ENCODE peak calls at places on chromosomes 1 and 21, in five cellular contexts. I is mammary epithelial cell, V is colonic mucosa, O is fibroblast of mammary gland, Z is IMR-90. E is an unnamed sample.
A peak's percentile ranks its signal among the peaks of the same experiment; 100 is the strongest.

GRCh38 chr1:203439086-203439620 is 36.5 kb upstream of the PRELP start:
- DNase-seq in O (no peak), I (no peak), V (no peak), Z (no peak), E (no peak)

GRCh38 chr1:53025034-53025777 is 36.8 kb upstream of the PODN start:
- DNase-seq in O (peak; percentile 90), Z (peak; percentile 87), V (peak; percentile 33), I (no peak), E (peak; percentile 70)

GRCh38 chr21:34222031-34222335 is 141.8 kb upstream of the KCNE2 start:
- DNase-seq in O (no peak), V (no peak), I (no peak), Z (no peak), E (no peak)

GRCh38 chr1:15618685-15619525 is 1.6 kb downstream of the DDI2 start:
- DNase-seq in O (peak; percentile 86), Z (peak; percentile 79), I (peak; percentile 34), V (peak; percentile 23), E (no peak)

GRCh38 chr1:85448358-85448757 is 16.6 kb downstream of the DDAH1 start:
- DNase-seq in V (no peak), Z (peak; percentile 66), I (no peak), O (peak; percentile 90), E (no peak)

GRCh38 chr1:221335161-221336101 is 406.5 kb downstream of the DUSP10 start:
- DNase-seq in I (peak; percentile 50), Z (peak; percentile 69), O (peak; percentile 96), V (no peak), E (no peak)

GRCh38 chr21:37532868-37533780 is 166.6 kb downstream of the DYRK1A start:
- DNase-seq in O (peak; percentile 59), V (no peak), I (peak; percentile 96), Z (peak; percentile 61), E (no peak)

GRCh38 chr1:228542981-228543380 is 55.8 kb downstream of the RNF187 start:
- DNase-seq in I (no peak), V (no peak), Z (no peak), O (no peak), E (no peak)

GRCh38 chr1:210917560-210918214 is 216.3 kb downstream of the KCNH1 start:
- DNase-seq in I (no peak), O (no peak), Z (no peak), V (no peak), E (no peak)

GRCh38 chr21:37459575-37459974 is 93.0 kb downstream of the DYRK1A start:
- DNase-seq in V (no peak), Z (peak; percentile 69), O (peak; percentile 69), I (no peak), E (no peak)

GRCh38 chr1:65011983-65012382 is 45.6 kb upstream of the JAK1 start:
- DNase-seq in V (no peak), I (no peak), Z (no peak), O (no peak), E (no peak)

GRCh38 chr1:56202186-56202585 is 377.2 kb downstream of the PLPP3 start:
- DNase-seq in Z (no peak), V (no peak), I (peak; percentile 68), O (peak; percentile 53), E (no peak)

GRCh38 chr21:29240136-29240535 is 58.6 kb upstream of the BACH1 start:
- DNase-seq in Z (no peak), O (no peak), V (no peak), I (no peak), E (no peak)

GRCh38 chr1:235746245-235746644 is 96.7 kb upstream of the GNG4 start:
- DNase-seq in V (no peak), Z (no peak), I (no peak), O (no peak), E (no peak)

GRCh38 chr1:27402349-27402754 is 9.9 kb downstream of the GPR3 start:
- DNase-seq in I (peak; percentile 54), V (peak; percentile 83), Z (peak; percentile 55), O (peak; percentile 63), E (peak; percentile 82)

DNA sequence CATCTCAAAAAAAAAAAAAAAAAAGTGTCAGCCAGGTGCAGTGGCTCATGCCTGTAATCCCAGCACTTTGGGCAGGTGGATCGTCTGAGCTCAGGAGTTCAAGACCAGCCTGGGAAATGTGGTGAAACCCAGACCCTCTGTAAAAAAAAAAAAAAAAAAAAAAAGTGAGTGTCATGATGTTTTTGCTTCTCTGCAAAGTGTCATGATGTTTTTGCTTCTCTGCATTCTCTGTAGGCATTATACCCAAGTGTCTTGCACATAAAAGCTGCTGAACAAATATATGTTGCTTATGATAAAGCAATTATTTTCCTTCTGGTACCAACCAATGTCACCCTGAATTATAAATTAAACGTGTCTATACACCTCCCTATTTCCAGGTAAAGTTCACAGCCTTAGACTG is 1.7 kb downstream of the ACBD6 start:
- DNase-seq in V (no peak), Z (no peak), O (no peak), I (no peak), E (no peak)
- H3K4me3 ChIP-seq in V (no peak overlapping the region), Z (peak overlapping the region; percentile 24), O (no peak overlapping the region), I (peak overlapping the region; percentile 67), E (no peak overlapping the region)

GRCh38 chr1:41891403-41891896 is 27.3 kb downstream of the HIVEP3 start:
- DNase-seq in I (peak; percentile 55), Z (peak; percentile 54), V (peak; percentile 36), O (no peak), E (no peak)
- TF ChIP-seq CTCF in I (peak; percentile 18), Z (peak; percentile 16), V (no peak), O (no peak), E (no peak)

DNA sequence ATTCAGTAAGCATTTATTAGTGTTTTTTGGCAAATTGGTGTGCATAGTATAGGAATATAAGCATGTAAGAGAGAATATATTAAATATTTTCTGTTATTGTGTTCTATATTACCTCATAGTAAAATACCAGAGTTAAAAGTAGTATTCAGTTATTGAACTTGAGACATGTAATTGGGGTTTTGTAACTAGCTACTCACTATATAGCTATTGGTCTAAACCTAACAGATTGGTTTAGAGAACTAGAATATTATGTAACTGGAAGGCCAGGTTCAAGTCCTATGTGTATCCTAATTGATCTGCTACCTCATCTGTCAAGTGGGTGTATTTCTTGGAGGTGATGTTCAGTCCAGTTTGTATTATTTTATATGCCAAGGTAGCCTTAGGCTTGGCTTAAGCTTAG is 26.3 kb downstream of the CLIC4 start:
- DNase-seq in V (no peak), I (no peak), Z (no peak), O (no peak), E (no peak)
- H3K4me3 ChIP-seq in V (no peak overlapping the region), I (no peak overlapping the region), Z (no peak overlapping the region), O (no peak overlapping the region), E (no peak overlapping the region)

DNA sequence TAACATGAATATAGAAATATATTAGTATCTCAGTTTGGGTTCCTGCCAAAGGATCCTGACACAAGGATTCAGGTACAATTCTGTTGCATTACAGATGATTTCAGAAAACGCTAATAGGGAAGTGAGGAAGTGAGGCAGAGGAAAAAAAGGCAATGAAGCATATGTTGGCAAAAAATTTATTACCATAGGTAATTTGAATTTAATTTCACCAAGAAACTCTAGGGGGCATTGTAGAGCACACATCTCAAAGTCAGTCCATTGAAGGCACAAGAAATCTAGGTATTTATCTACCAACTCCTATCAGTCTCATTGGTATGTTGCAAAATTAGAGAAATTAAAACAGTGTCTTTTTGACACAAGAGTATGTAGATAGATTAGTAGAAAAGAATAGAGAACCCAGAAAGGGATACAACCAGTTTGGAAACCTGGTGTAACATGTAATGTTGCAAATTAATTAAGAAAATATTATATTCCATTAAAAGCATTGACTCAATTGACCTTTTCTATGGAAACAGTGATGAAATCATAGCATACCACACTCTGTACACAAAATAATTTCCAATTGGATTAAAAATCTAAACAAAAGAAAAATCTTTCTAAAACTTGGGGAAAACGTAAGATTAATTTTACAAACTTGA is 104.9 kb upstream of the SNX7 start:
- DNase-seq in O (peak; percentile 51), V (no peak), I (peak; percentile 23), Z (peak; percentile 22), E (no peak)
- TF ChIP-seq CTCF in O (peak; percentile 60), V (peak; percentile 35), I (peak; percentile 68), Z (peak; percentile 45), E (no peak)

DNA sequence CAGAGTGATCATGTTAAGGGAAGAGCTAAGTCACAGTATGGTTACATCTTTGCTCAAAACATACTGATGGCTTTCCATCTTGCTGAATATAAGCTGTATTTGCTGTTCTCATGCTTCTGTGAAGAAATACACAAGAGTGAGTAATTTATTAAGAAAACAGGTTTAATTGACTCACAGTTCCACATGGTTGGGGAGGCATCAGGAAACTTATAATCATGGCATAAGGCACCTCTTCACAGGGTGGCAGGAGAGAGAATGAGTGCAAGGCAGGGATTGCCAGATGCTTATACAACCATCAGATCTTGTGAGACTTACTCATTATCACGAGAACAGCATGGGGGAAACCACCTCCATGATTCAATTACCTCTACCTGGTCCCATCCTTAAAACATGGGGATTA is 24.4 kb upstream of the RGS5 start:
- DNase-seq in V (no peak), O (peak; percentile 53), Z (no peak), I (peak; percentile 8), E (no peak)
- H3K4me3 ChIP-seq in V (no peak overlapping the region), O (no peak overlapping the region), Z (no peak overlapping the region), I (no peak overlapping the region), E (no peak overlapping the region)

GRCh38 chr1:62082456-62083363 is 111.9 kb upstream of the L1TD1 start:
- DNase-seq in I (peak; percentile 22), O (peak; percentile 49), V (peak; percentile 31), Z (peak; percentile 34), E (peak; percentile 35)
- TF ChIP-seq CTCF in I (peak; percentile 88), O (peak; percentile 98), V (peak; percentile 85), Z (peak; percentile 84), E (peak; percentile 65)

DNA sequence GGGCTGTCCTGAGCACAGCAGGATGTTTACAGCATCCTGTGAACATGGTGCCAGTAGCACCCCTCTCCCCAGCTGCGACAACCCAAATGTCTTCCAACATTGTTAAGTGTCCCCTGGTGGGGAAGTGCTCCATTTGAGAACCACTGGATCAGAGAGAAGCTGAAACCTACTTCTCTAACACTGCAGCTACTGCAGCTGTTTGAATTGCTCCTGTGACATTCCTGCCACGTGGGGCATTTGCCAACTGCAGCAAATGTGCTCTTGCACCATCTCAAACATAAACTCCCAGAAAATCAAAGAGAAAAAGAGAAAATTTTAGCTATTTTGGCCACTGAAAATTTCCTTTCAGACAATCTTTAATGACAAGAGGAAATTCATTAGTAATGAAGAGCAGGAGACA is 11.0 kb downstream of the SLC2A5 start:
- DNase-seq in O (no peak), I (no peak), Z (peak; percentile 34), V (no peak), E (no peak)
- H3K4me3 ChIP-seq in O (no peak overlapping the region), I (no peak overlapping the region), Z (no peak overlapping the region), V (no peak overlapping the region), E (no peak overlapping the region)

DNA sequence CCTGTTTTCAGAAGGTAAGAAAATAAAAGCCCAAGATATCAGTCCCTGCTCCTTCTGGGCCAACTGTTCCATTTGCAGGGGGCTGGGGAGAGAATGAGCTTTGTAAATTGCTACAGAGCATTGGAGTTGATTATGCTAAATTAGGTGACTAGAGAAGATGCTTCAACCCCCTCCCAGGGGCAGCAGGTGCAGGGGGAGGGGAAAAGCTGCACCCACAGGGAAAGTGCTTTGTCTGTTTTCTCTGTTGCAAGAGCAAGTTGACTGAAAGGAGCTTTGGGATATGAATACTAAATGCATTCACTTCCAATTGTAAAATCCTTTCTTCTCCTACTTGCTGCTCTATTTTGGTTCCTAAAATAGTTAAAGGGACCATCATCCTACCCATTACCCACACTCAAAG is 16.5 kb upstream of the PIGM start:
- DNase-seq in Z (no peak), V (no peak), I (no peak), O (no peak), E (no peak)
- TF ChIP-seq CTCF in Z (no peak), V (no peak), I (no peak), O (no peak), E (no peak)

E was measured in ovary.